ENCODE peak calls at places on chromosomes 13 and 19, in five cellular contexts. K is lower leg skin; Y is iPS-NIHi11; X is iris pigment epithelial cell; S is activated CD8-positive, alpha-beta T cell treated with anti-CD3 and anti-CD28 coated beads, Interleukin-2, amount 10 ng/mL, durations not matched to agents 7 days and 5 days. W is an unnamed sample.

GRCh38 chr19:294819-295686 is 3.9 kb upstream of the PLPP2 start:
- DNase-seq in K (no peak), Y (peak), X (peak), S (peak), W (peak)

GRCh38 chr19:14804755-14805154 is 26.4 kb upstream of the ADGRE2 start:
- DNase-seq in K (no peak), Y (no peak), X (peak), S (no peak), W (no peak)

GRCh38 chr19:20244356-20244755 is 77.3 kb downstream of the ZNF486 start:
- DNase-seq in K (no peak), Y (no peak), X (no peak), S (no peak), W (no peak)

GRCh38 chr13:36029171-36029570 is 102.0 kb downstream of the DCLK1 start:
- DNase-seq in K (no peak), Y (no peak), X (peak), S (no peak), W (no peak)

GRCh38 chr19:5321851-5322681 is 18.5 kb downstream of the PTPRS start:
- DNase-seq in K (no peak), Y (peak), X (no peak), S (peak), W (no peak)

GRCh38 chr13:24709186-24709913 is 29.1 kb downstream of the ATP12A start:
- DNase-seq in K (no peak), Y (no peak), X (no peak), S (peak), W (no peak)

GRCh38 chr13:111380431-111380830 is 60.0 kb downstream of the TEX29 start:
- DNase-seq in K (no peak), Y (no peak), X (no peak), S (no peak), W (no peak)

GRCh38 chr13:58043971-58044370 is 412.4 kb downstream of the PCDH17 start:
- DNase-seq in K (no peak), Y (no peak), X (no peak), S (no peak), W (no peak)

GRCh38 chr19:47608074-47608907 is 643 bp upstream of the BICRA start:
- DNase-seq in K (peak), Y (peak), X (peak), S (peak), W (peak)

GRCh38 chr13:73245271-73245670 is 186.5 kb downstream of the KLF5 start:
- DNase-seq in K (no peak), Y (no peak), X (no peak), S (no peak), W (no peak)

GRCh38 chr19:41696402-41697197 is 8.5 kb upstream of the CEACAM7 start:
- DNase-seq in K (no peak), Y (peak), X (no peak), S (peak), W (no peak)

GRCh38 chr13:25478186-25478585 is 106.4 kb downstream of the ATP8A2 start:
- DNase-seq in K (no peak), Y (peak), X (no peak), S (no peak), W (no peak)

GRCh38 chr13:51632643-51633357 is 48.5 kb downstream of the WDFY2 start:
- DNase-seq in K (no peak), Y (peak), X (no peak), S (no peak), W (no peak)

GRCh38 chr19:33316521-33317284 is 14.4 kb upstream of the CEBPA start:
- DNase-seq in K (no peak), Y (no peak), X (no peak), S (no peak), W (no peak)

GRCh38 chr19:35236638-35237400 is 8.3 kb upstream of the FAM187B start:
- DNase-seq in K (no peak), Y (no peak), X (no peak), S (no peak), W (no peak)

GRCh38 chr13:41916173-41916954 is 44.5 kb downstream of the VWA8 start:
- DNase-seq in K (no peak), Y (no peak), X (peak), S (peak), W (peak)

GRCh38 chr13:35978607-35979316 is 152.4 kb downstream of the DCLK1 start:
- DNase-seq in K (peak), Y (peak), X (peak), S (peak), W (peak)

GRCh38 chr19:4098493-4098892 is 25.4 kb downstream of the MAP2K2 start:
- DNase-seq in K (no peak), Y (no peak), X (no peak), S (no peak), W (no peak)

GRCh38 chr19:17719730-17720486 is 628 bp downstream of the MAP1S start:
- DNase-seq in K (no peak), Y (peak), X (no peak), S (peak), W (no peak)

GRCh38 chr13:82565191-82565590 is 1317.1 kb downstream of the SLITRK1 start:
- DNase-seq in K (no peak), Y (no peak), X (no peak), S (no peak), W (no peak)

GRCh38 chr13:35787937-35788336 is 311.4 kb upstream of the MAB21L1 start:
- DNase-seq in K (no peak), Y (no peak), X (no peak), S (no peak), W (no peak)

GRCh38 chr13:110643324-110643723 is 28.0 kb downstream of the NAXD start:
- DNase-seq in K (no peak), Y (no peak), X (no peak), S (no peak), W (no peak)

GRCh38 chr13:26558912-26559485 is 1.5 kb downstream of the WASF3 start:
- DNase-seq in K (no peak), Y (no peak), X (no peak), S (no peak), W (no peak)

GRCh38 chr13:106534844-106535551 is 464 bp downstream of the EFNB2 start:
- DNase-seq in K (no peak), Y (peak), X (peak), S (peak), W (peak)

GRCh38 chr13:26695891-26696311 is 64.7 kb downstream of the GPR12 start:
- DNase-seq in K (no peak), Y (no peak), X (no peak), S (no peak), W (no peak)

GRCh38 chr13:109604894-109605293 is 181.5 kb downstream of the IRS2 start:
- DNase-seq in K (no peak), Y (no peak), X (no peak), S (no peak), W (no peak)

GRCh38 chr19:23366437-23366836 is 28.8 kb downstream of the ZNF91 start:
- DNase-seq in K (no peak), Y (no peak), X (no peak), S (no peak), W (no peak)

GRCh38 chr13:110415669-110416068 is 108.6 kb downstream of the COL4A2 start:
- DNase-seq in K (no peak), Y (peak), X (no peak), S (no peak), W (no peak)

GRCh38 chr13:113231306-113232207 is 22.1 kb downstream of the CUL4A start:
- DNase-seq in K (no peak), Y (no peak), X (no peak), S (no peak), W (no peak)

GRCh38 chr13:32811297-32811800 is 204.9 kb upstream of the KL start:
- DNase-seq in K (no peak), Y (no peak), X (no peak), S (peak), W (no peak)

GRCh38 chr13:110944121-110944967 is 29.5 kb upstream of the ANKRD10 start:
- DNase-seq in K (no peak), Y (peak), X (peak), S (peak), W (no peak)

GRCh38 chr13:40096357-40096911 is 441.0 kb downstream of the COG6 start:
- DNase-seq in K (no peak), Y (no peak), X (no peak), S (peak), W (no peak)

GRCh38 chr13:41627425-41627824 is 170.1 kb downstream of the RGCC start:
- DNase-seq in K (no peak), Y (no peak), X (no peak), S (no peak), W (no peak)

GRCh38 chr13:56864451-56864850 is 276.3 kb upstream of the PRR20A start:
- DNase-seq in K (no peak), Y (no peak), X (no peak), S (no peak), W (no peak)

GRCh38 chr13:44207476-44207875 is 166.1 kb upstream of the SERP2 start:
- DNase-seq in K (no peak), Y (no peak), X (no peak), S (no peak), W (no peak)

GRCh38 chr13:110106726-110107125 is 200.2 kb downstream of the COL4A1 start:
- DNase-seq in K (no peak), Y (no peak), X (no peak), S (peak), W (peak)

GRCh38 chr13:97281028-97281427 is 58.9 kb downstream of the MBNL2 start:
- DNase-seq in K (no peak), Y (no peak), X (no peak), S (no peak), W (no peak)

W was measured in kidney glomerular epithelial cell.